ENCODE peak calls at places on chromosomes 7 and 10, in six cellular contexts. One of them, this sample, is unnamed.

GRCh38 chr10:101838416-101838970 is 5.1 kb downstream of the KCNIP2 start:
- DNase-seq in transverse colon: no peak
- DNase-seq in A549: no peak
- DNase-seq in naive thymus-derived CD4-positive, alpha-beta T cell: no peak
- DNase-seq in CD8-positive, alpha-beta T cell: no peak
- DNase-seq in trophoblast cell: no peak
- DNase-seq in this sample: no peak

GRCh38 chr7:68249611-68250010 is 1253.0 kb downstream of the TYW1 start:
- DNase-seq in transverse colon: no peak
- DNase-seq in A549: no peak
- DNase-seq in naive thymus-derived CD4-positive, alpha-beta T cell: no peak
- DNase-seq in CD8-positive, alpha-beta T cell: no peak
- DNase-seq in trophoblast cell: no peak
- DNase-seq in this sample: no peak

GRCh38 chr7:105672820-105673219 is 91.5 kb upstream of the EFCAB10 start:
- DNase-seq in transverse colon: no peak
- DNase-seq in A549: no peak
- DNase-seq in naive thymus-derived CD4-positive, alpha-beta T cell: no peak
- DNase-seq in CD8-positive, alpha-beta T cell: no peak
- DNase-seq in trophoblast cell: no peak
- DNase-seq in this sample: no peak

GRCh38 chr7:78959471-78959870 is 494.0 kb downstream of the MAGI2 start:
- DNase-seq in transverse colon: no peak
- DNase-seq in A549: peak; percentile 4
- DNase-seq in naive thymus-derived CD4-positive, alpha-beta T cell: no peak
- DNase-seq in CD8-positive, alpha-beta T cell: no peak
- DNase-seq in trophoblast cell: no peak
- DNase-seq in this sample: no peak

GRCh38 chr7:139231513-139232376 is 708 bp downstream of the UBN2 start:
- DNase-seq in transverse colon: peak; percentile 24
- DNase-seq in A549: peak; percentile 32
- DNase-seq in naive thymus-derived CD4-positive, alpha-beta T cell: peak; percentile 38
- DNase-seq in CD8-positive, alpha-beta T cell: peak; percentile 10
- DNase-seq in trophoblast cell: no peak
- DNase-seq in this sample: no peak

GRCh38 chr7:85095357-85095756 is 91.5 kb downstream of the SEMA3D start:
- DNase-seq in transverse colon: no peak
- DNase-seq in A549: no peak
- DNase-seq in naive thymus-derived CD4-positive, alpha-beta T cell: no peak
- DNase-seq in CD8-positive, alpha-beta T cell: no peak
- DNase-seq in trophoblast cell: no peak
- DNase-seq in this sample: no peak

GRCh38 chr7:116522247-116522646 is 2.6 kb upstream of the CAV1 start:
- DNase-seq in transverse colon: no peak
- DNase-seq in A549: peak; percentile 80
- DNase-seq in naive thymus-derived CD4-positive, alpha-beta T cell: no peak
- DNase-seq in CD8-positive, alpha-beta T cell: no peak
- DNase-seq in trophoblast cell: no peak
- DNase-seq in this sample: no peak

GRCh38 chr7:716636-717035 is 9.9 kb upstream of the DNAAF5 start:
- DNase-seq in transverse colon: no peak
- DNase-seq in A549: no peak
- DNase-seq in naive thymus-derived CD4-positive, alpha-beta T cell: no peak
- DNase-seq in CD8-positive, alpha-beta T cell: no peak
- DNase-seq in trophoblast cell: no peak
- DNase-seq in this sample: no peak

GRCh38 chr7:27992755-27993478 is 187.7 kb downstream of the JAZF1 start:
- DNase-seq in transverse colon: no peak
- DNase-seq in A549: no peak
- DNase-seq in naive thymus-derived CD4-positive, alpha-beta T cell: no peak
- DNase-seq in CD8-positive, alpha-beta T cell: no peak
- DNase-seq in trophoblast cell: no peak
- DNase-seq in this sample: no peak

GRCh38 chr10:30435068-30435422 is 1.1 kb downstream of the MAP3K8 start:
- DNase-seq in transverse colon: peak; percentile 51
- DNase-seq in A549: peak; percentile 52
- DNase-seq in naive thymus-derived CD4-positive, alpha-beta T cell: peak; percentile 11
- DNase-seq in CD8-positive, alpha-beta T cell: no peak
- DNase-seq in trophoblast cell: peak; percentile 51
- DNase-seq in this sample: no peak

GRCh38 chr10:48291190-48291589 is 15.3 kb upstream of the MAPK8 start:
- DNase-seq in transverse colon: no peak
- DNase-seq in A549: no peak
- DNase-seq in naive thymus-derived CD4-positive, alpha-beta T cell: no peak
- DNase-seq in CD8-positive, alpha-beta T cell: no peak
- DNase-seq in trophoblast cell: peak; percentile 86
- DNase-seq in this sample: no peak

GRCh38 chr7:113294750-113295149 is 176.4 kb upstream of the SMIM30 start:
- DNase-seq in transverse colon: no peak
- DNase-seq in A549: no peak
- DNase-seq in naive thymus-derived CD4-positive, alpha-beta T cell: no peak
- DNase-seq in CD8-positive, alpha-beta T cell: no peak
- DNase-seq in trophoblast cell: no peak
- DNase-seq in this sample: no peak

GRCh38 chr7:26856481-26856880 is 7.9 kb downstream of the SKAP2 start:
- DNase-seq in transverse colon: no peak
- DNase-seq in A549: no peak
- DNase-seq in naive thymus-derived CD4-positive, alpha-beta T cell: no peak
- DNase-seq in CD8-positive, alpha-beta T cell: no peak
- DNase-seq in trophoblast cell: no peak
- DNase-seq in this sample: no peak

GRCh38 chr10:73095479-73096021 is 1.1 kb downstream of the P4HA1 start:
- DNase-seq in transverse colon: peak; percentile 58
- DNase-seq in A549: peak; percentile 58
- DNase-seq in naive thymus-derived CD4-positive, alpha-beta T cell: peak; percentile 35
- DNase-seq in CD8-positive, alpha-beta T cell: no peak
- DNase-seq in trophoblast cell: peak; percentile 47
- DNase-seq in this sample: peak; percentile 34

DNA sequence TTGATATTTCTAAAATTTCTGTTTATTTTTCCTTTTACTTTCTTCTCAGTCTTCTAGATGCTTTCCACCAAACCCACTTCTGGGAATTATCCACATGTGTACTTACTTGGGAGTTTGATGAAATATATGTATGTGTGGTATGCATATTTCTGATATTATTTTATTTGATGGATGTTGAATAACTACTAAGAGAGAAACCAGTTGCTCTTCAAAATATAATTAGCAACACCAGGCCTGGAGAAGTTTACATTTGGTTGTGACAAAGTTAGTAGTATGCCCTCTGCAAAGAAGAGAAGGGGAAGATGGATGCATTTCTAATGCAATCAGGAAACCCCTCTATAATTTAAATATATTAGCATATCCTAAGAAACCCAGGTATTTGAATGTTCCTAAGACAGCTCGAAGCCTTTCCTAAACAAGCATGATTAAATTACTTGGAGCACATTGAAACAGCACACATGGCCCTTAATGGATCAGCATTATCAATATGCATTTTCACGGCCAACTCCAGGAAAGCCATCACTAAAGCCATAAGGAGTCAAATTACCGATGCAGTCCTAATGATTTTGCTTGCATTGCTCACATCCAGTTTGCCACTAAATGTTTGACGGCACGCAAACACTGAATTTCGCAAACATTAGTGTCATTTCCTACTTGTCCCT is 393.7 kb downstream of the EXOC4 start:
- DNase-seq in transverse colon: no peak
- DNase-seq in A549: no peak
- DNase-seq in naive thymus-derived CD4-positive, alpha-beta T cell: no peak
- DNase-seq in CD8-positive, alpha-beta T cell: no peak
- DNase-seq in trophoblast cell: no peak
- DNase-seq in this sample: no peak
- H3K27ac ChIP-seq in transverse colon: no peak overlapping the region
- H3K27ac ChIP-seq in A549: no peak overlapping the region
- H3K27ac ChIP-seq in naive thymus-derived CD4-positive, alpha-beta T cell: no peak overlapping the region
- H3K27ac ChIP-seq in CD8-positive, alpha-beta T cell: no peak overlapping the region
- H3K27ac ChIP-seq in trophoblast cell: no peak overlapping the region
- H3K27ac ChIP-seq in this sample: no peak overlapping the region

GRCh38 chr10:1366277-1366676 is 310.1 kb downstream of the WDR37 start:
- DNase-seq in transverse colon: no peak
- DNase-seq in A549: no peak
- DNase-seq in naive thymus-derived CD4-positive, alpha-beta T cell: no peak
- DNase-seq in CD8-positive, alpha-beta T cell: no peak
- DNase-seq in trophoblast cell: no peak
- DNase-seq in this sample: no peak
- H3K9me3 ChIP-seq in transverse colon: no peaks in the 10 kb centered on the region
- H3K9me3 ChIP-seq in A549: no peaks in the 10 kb centered on the region
- H3K9me3 ChIP-seq in naive thymus-derived CD4-positive, alpha-beta T cell: no peaks in the 10 kb centered on the region
- H3K9me3 ChIP-seq in CD8-positive, alpha-beta T cell: no peaks in the 10 kb centered on the region
- H3K9me3 ChIP-seq in trophoblast cell: peaks cover 2% of the 10 kb centered on the region
- H3K9me3 ChIP-seq in this sample: no peaks in the 10 kb centered on the region

DNA sequence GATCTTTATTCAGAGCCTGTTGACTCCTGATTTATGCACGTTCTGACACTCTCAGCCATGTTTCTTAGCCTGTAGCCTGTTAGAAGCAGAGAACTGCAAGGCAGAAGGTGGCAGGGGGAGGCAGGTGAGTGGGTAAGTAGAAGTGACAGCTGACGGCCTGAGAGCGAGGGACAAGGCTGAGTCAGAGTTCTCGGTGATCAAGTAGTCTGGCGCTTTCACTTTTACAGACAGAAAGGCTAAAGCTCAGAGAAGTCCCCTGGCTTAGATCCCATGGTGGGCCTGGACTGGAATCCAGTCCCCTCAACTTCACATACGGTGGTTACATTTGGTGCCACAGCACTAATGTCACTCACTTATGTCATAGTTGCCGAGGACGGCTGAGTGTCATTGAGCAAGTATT is 139.0 kb downstream of the TACC2 start:
- DNase-seq in transverse colon: no peak
- DNase-seq in A549: no peak
- DNase-seq in naive thymus-derived CD4-positive, alpha-beta T cell: no peak
- DNase-seq in CD8-positive, alpha-beta T cell: no peak
- DNase-seq in trophoblast cell: peak; percentile 37
- DNase-seq in this sample: no peak
- H3K27ac ChIP-seq in transverse colon: peak overlapping the region; percentile 64
- H3K27ac ChIP-seq in A549: peak overlapping the region; percentile 25
- H3K27ac ChIP-seq in naive thymus-derived CD4-positive, alpha-beta T cell: no peak overlapping the region
- H3K27ac ChIP-seq in CD8-positive, alpha-beta T cell: no peak overlapping the region
- H3K27ac ChIP-seq in trophoblast cell: no peak overlapping the region
- H3K27ac ChIP-seq in this sample: no peak overlapping the region

GRCh38 chr7:36961691-36962090 is 237.4 kb upstream of the AOAH start:
- DNase-seq in transverse colon: no peak
- DNase-seq in A549: no peak
- DNase-seq in naive thymus-derived CD4-positive, alpha-beta T cell: no peak
- DNase-seq in CD8-positive, alpha-beta T cell: no peak
- DNase-seq in trophoblast cell: no peak
- DNase-seq in this sample: no peak

GRCh38 chr7:36962367-36962766 is 238.1 kb upstream of the AOAH start:
- DNase-seq in transverse colon: no peak
- DNase-seq in A549: no peak
- DNase-seq in naive thymus-derived CD4-positive, alpha-beta T cell: no peak
- DNase-seq in CD8-positive, alpha-beta T cell: no peak
- DNase-seq in trophoblast cell: peak; percentile 30
- DNase-seq in this sample: no peak

GRCh38 chr7:36958094-36958718 is 233.9 kb upstream of the AOAH start:
- DNase-seq in transverse colon: no peak
- DNase-seq in A549: no peak
- DNase-seq in naive thymus-derived CD4-positive, alpha-beta T cell: no peak
- DNase-seq in CD8-positive, alpha-beta T cell: no peak
- DNase-seq in trophoblast cell: no peak
- DNase-seq in this sample: no peak

GRCh38 chr7:36960105-36960504 is 235.8 kb upstream of the AOAH start:
- DNase-seq in transverse colon: no peak
- DNase-seq in A549: no peak
- DNase-seq in naive thymus-derived CD4-positive, alpha-beta T cell: no peak
- DNase-seq in CD8-positive, alpha-beta T cell: no peak
- DNase-seq in trophoblast cell: no peak
- DNase-seq in this sample: no peak

DNA sequence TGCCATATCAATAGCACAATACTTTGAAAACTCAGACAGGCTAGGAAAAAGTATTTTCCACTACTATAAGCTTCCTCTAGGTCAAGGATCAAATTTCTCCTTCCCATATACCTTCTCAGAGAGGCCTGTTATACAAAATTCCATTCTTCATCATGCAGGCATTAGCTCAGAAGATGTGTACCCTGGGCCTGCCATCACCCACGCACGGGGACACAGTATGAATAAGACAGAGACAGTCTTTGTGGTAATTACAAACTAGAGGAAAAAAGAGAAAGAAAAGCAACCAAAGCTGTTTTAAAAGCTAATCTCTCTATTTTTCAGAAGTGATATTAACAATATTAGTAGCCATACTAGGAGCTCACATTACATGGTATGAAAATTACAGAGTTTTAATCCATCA is 236.8 kb upstream of the AOAH start:
- DNase-seq in transverse colon: no peak
- DNase-seq in A549: no peak
- DNase-seq in naive thymus-derived CD4-positive, alpha-beta T cell: no peak
- DNase-seq in CD8-positive, alpha-beta T cell: no peak
- DNase-seq in trophoblast cell: no peak
- DNase-seq in this sample: no peak
- H3K9me3 ChIP-seq in transverse colon: no peaks in the 10 kb centered on the region
- H3K9me3 ChIP-seq in A549: no peaks in the 10 kb centered on the region
- H3K9me3 ChIP-seq in naive thymus-derived CD4-positive, alpha-beta T cell: no peaks in the 10 kb centered on the region
- H3K9me3 ChIP-seq in CD8-positive, alpha-beta T cell: no peaks in the 10 kb centered on the region
- H3K9me3 ChIP-seq in trophoblast cell: peaks cover 1% of the 10 kb centered on the region
- H3K9me3 ChIP-seq in this sample: no peaks in the 10 kb centered on the region

GRCh38 chr7:76302299-76303056 is at the start of gene HSPB1:
- DNase-seq in transverse colon: peak; percentile 94
- DNase-seq in A549: peak; percentile 92
- DNase-seq in naive thymus-derived CD4-positive, alpha-beta T cell: peak; percentile 40
- DNase-seq in CD8-positive, alpha-beta T cell: peak; percentile 43
- DNase-seq in trophoblast cell: peak; percentile 87
- DNase-seq in this sample: peak; percentile 47

GRCh38 chr7:76301000-76301399 is 1.5 kb upstream of the HSPB1 start:
- DNase-seq in transverse colon: no peak
- DNase-seq in A549: no peak
- DNase-seq in naive thymus-derived CD4-positive, alpha-beta T cell: no peak
- DNase-seq in CD8-positive, alpha-beta T cell: no peak
- DNase-seq in trophoblast cell: no peak
- DNase-seq in this sample: no peak

GRCh38 chr7:76300210-76300731 is 2.2 kb upstream of the HSPB1 start:
- DNase-seq in transverse colon: peak; percentile 53
- DNase-seq in A549: peak; percentile 91
- DNase-seq in naive thymus-derived CD4-positive, alpha-beta T cell: no peak
- DNase-seq in CD8-positive, alpha-beta T cell: no peak
- DNase-seq in trophoblast cell: peak; percentile 84
- DNase-seq in this sample: no peak

GRCh38 chr7:76303057-76303828 is 770 bp downstream of the HSPB1 start:
- DNase-seq in transverse colon: peak; percentile 88
- DNase-seq in A549: peak; percentile 93
- DNase-seq in naive thymus-derived CD4-positive, alpha-beta T cell: peak; percentile 75
- DNase-seq in CD8-positive, alpha-beta T cell: peak; percentile 67
- DNase-seq in trophoblast cell: peak; percentile 67
- DNase-seq in this sample: peak; percentile 67

DNA sequence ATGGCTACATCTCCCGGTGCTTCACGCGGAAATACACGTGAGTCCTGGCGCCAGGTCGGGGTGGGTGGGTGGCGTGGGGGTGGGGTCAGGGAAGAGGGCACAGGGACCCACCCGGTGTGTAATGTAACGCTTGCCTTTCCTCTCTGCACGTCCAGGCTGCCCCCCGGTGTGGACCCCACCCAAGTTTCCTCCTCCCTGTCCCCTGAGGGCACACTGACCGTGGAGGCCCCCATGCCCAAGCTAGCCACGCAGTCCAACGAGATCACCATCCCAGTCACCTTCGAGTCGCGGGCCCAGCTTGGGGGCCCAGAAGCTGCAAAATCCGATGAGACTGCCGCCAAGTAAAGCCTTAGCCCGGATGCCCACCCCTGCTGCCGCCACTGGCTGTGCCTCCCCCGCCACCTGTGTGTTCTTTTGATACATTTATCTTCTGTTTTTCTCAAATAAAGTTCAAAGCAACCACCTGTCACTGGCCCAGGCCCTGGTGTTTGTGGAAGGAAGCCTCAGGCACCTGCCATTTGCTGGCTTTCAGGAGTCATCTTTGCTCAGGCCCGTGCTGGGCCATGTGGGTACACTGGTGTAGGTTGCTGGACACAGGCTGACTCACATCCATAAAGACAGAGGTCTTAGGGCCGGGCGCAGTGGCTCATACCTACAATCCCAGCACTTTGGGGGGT is 1.5 kb downstream of the HSPB1 start:
- DNase-seq in transverse colon: no peak
- DNase-seq in A549: peak; percentile 58
- DNase-seq in naive thymus-derived CD4-positive, alpha-beta T cell: peak; percentile 34
- DNase-seq in CD8-positive, alpha-beta T cell: no peak
- DNase-seq in trophoblast cell: peak; percentile 66
- DNase-seq in this sample: no peak
- H3K27ac ChIP-seq in transverse colon: peak overlapping the region; percentile 96
- H3K27ac ChIP-seq in A549: peak overlapping the region; percentile 96
- H3K27ac ChIP-seq in naive thymus-derived CD4-positive, alpha-beta T cell: peak overlapping the region; percentile 81
- H3K27ac ChIP-seq in CD8-positive, alpha-beta T cell: peak overlapping the region; percentile 37
- H3K27ac ChIP-seq in trophoblast cell: peak overlapping the region; percentile 83
- H3K27ac ChIP-seq in this sample: peak overlapping the region; percentile 65